ENCODE peak calls at places on chromosomes 3 and 15, in six cellular contexts. J is HFF-Myc; Q is left cardiac atrium; M is CD8-positive, alpha-beta memory T cell; P is MV-4-11; X is activated T-cell treated with anti-CD3 and anti-CD28 coated beads, Interleukin-2, amount 50 U/mL, for 4 hours. F is an unnamed sample.

GRCh38 chr3:188452158-188452772 is 298.3 kb downstream of the LPP start:
- DNase-seq in Q (no peak), X (no peak), P (no peak), J (no peak), M (no peak), F (no peak)

GRCh38 chr3:4067893-4068292 is 235.3 kb upstream of the SETMAR start:
- DNase-seq in X (no peak), M (no peak), J (no peak), P (peak), Q (no peak), F (no peak)

GRCh38 chr15:79970921-79971434 is at the start of gene BCL2A1:
- DNase-seq in M (peak), X (peak), J (peak), P (peak), Q (no peak), F (peak)

GRCh38 chr15:78830514-78831228 is 19.4 kb upstream of the ADAMTS7 start:
- DNase-seq in J (no peak), M (no peak), P (no peak), Q (peak), X (no peak), F (no peak)

GRCh38 chr15:56918046-56918906 is at the start of gene TCF12:
- DNase-seq in X (peak), M (peak), J (peak), P (peak), Q (peak), F (peak)

GRCh38 chr15:59315914-59316428 is 56.7 kb downstream of the MYO1E start:
- DNase-seq in Q (no peak), P (no peak), J (no peak), X (no peak), M (no peak), F (peak)

GRCh38 chr3:187858086-187858485 is 112.8 kb upstream of the BCL6 start:
- DNase-seq in J (no peak), Q (no peak), P (no peak), M (no peak), X (no peak), F (no peak)

GRCh38 chr15:76898102-76898501 is 7.0 kb downstream of the SCAPER start:
- DNase-seq in P (no peak), X (no peak), Q (no peak), M (no peak), J (no peak), F (no peak)

GRCh38 chr3:12916159-12916558 is 74.8 kb upstream of the RPL32 start:
- DNase-seq in P (peak), J (no peak), Q (no peak), M (peak), X (no peak), F (no peak)

GRCh38 chr3:115961390-115961789 is 338.1 kb downstream of the GAP43 start:
- DNase-seq in P (peak), Q (no peak), X (no peak), J (no peak), M (no peak), F (no peak)

GRCh38 chr3:81789686-81790085 is 28.2 kb upstream of the GBE1 start:
- DNase-seq in X (no peak), M (no peak), P (peak), Q (no peak), J (no peak), F (no peak)

GRCh38 chr3:104988491-104988890 is 378.2 kb upstream of the ALCAM start:
- DNase-seq in Q (no peak), J (no peak), M (no peak), X (no peak), P (no peak), F (no peak)

GRCh38 chr3:159760056-159760455 is 228.6 kb upstream of the IL12A start:
- DNase-seq in M (no peak), P (no peak), Q (no peak), X (no peak), J (no peak), F (no peak)

GRCh38 chr3:196837819-196838420 is 29.8 kb upstream of the SENP5 start:
- DNase-seq in Q (peak), X (peak), M (peak), J (peak), P (peak), F (peak)

GRCh38 chr3:53821631-53822068 is 24.6 kb downstream of the CHDH start:
- DNase-seq in J (no peak), Q (no peak), X (no peak), P (no peak), M (no peak), F (no peak)

GRCh38 chr15:78194568-78194925 is 39.8 kb downstream of the ACSBG1 start:
- DNase-seq in J (no peak), Q (peak), X (no peak), P (no peak), M (no peak), F (no peak)

GRCh38 chr3:187989458-187990153 is 164.4 kb upstream of the LPP start:
- DNase-seq in P (no peak), J (no peak), X (no peak), M (no peak), Q (no peak), F (no peak)